ENCODE peak calls at places on chromosomes 3 and 15, in six cellular contexts. U, F, Y, B, A and M are unnamed samples.

GRCh38 chr3:197573048-197573767 is 17.4 kb upstream of the BDH1 start:
- DNase-seq in Y (no peak), F (no peak), A (no peak), B (no peak), U (no peak), M (no peak)

GRCh38 chr3:150384517-150385212 is 23.4 kb upstream of the TSC22D2 start:
- DNase-seq in U (no peak), A (peak), Y (peak), F (peak), B (no peak), M (no peak)

GRCh38 chr3:51710631-51711351 is 3.9 kb downstream of the GRM2 start:
- DNase-seq in A (no peak), U (no peak), F (no peak), Y (peak), B (peak), M (no peak)

GRCh38 chr15:73273181-73274002 is 95.4 kb downstream of the HCN4 start:
- DNase-seq in F (peak), A (peak), Y (peak), U (peak), B (peak), M (peak)

GRCh38 chr3:18712713-18713575 is 287.8 kb upstream of the SATB1 start:
- DNase-seq in B (no peak), Y (no peak), F (no peak), A (no peak), U (no peak), M (no peak)

GRCh38 chr3:67602816-67603215 is 51.6 kb downstream of the SUCLG2 start:
- DNase-seq in B (no peak), F (no peak), U (no peak), Y (no peak), A (no peak), M (no peak)

GRCh38 chr3:177932346-177932745 is 603.9 kb upstream of the KCNMB2 start:
- DNase-seq in Y (no peak), U (no peak), A (no peak), F (no peak), B (no peak), M (peak)

GRCh38 chr3:46490338-46491084 is 7.3 kb upstream of the RTP3 start:
- DNase-seq in A (no peak), F (no peak), U (peak), Y (no peak), B (no peak), M (peak)

GRCh38 chr15:67066041-67067021 is 929 bp downstream of the SMAD3 start:
- DNase-seq in B (peak), A (no peak), Y (peak), U (no peak), F (no peak), M (no peak)

GRCh38 chr3:160544837-160545236 is 20.5 kb downstream of the KPNA4 start:
- DNase-seq in F (peak), A (no peak), U (peak), B (no peak), Y (no peak), M (peak)

GRCh38 chr15:100537326-100537725 is 8.6 kb upstream of the CERS3 start:
- DNase-seq in F (no peak), A (no peak), Y (no peak), U (no peak), B (no peak), M (no peak)

GRCh38 chr3:143885803-143886427 is 37.6 kb upstream of the SLC9A9 start:
- DNase-seq in B (peak), Y (peak), A (peak), U (no peak), F (peak), M (peak)

GRCh38 chr3:58749948-58750347 is 83.4 kb upstream of the FAM3D start:
- DNase-seq in B (no peak), F (no peak), U (no peak), Y (no peak), A (no peak), M (no peak)

GRCh38 chr3:66101901-66102300 is 63.2 kb upstream of the MAGI1 start:
- DNase-seq in B (no peak), U (no peak), A (no peak), F (no peak), Y (no peak), M (no peak)

DNA sequence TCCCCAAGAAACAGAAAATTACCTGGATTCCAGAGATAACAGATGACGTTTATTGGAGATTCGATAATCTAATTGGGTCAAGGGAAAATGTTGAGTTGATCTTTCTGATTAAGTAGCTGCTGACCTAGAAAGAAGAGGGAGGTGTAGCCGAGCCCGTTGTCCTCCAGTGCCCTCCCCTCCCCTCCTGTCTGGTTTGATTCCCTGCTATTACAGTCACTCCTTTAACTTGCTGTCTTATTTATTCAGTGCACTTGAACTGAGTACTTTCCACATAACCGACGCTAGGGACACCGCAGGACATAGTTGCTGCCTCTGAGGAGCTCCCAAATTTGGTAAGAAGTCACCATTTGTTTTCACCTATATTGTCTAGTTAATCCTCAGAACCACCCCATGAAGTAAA is 103.7 kb downstream of the AQP9 start:
- DNase-seq in A (no peak), Y (peak), U (no peak), F (no peak), B (no peak), M (no peak)
- TF ChIP-seq CTCF in A (no peak), Y (no peak), U (no peak), F (peak), B (no peak), M (peak)

GRCh38 chr3:129661766-129662165 is 55.3 kb upstream of the PLXND1 start:
- DNase-seq in A (no peak), U (no peak), B (no peak), F (no peak), Y (no peak), M (no peak)
- H3K4me3 ChIP-seq in A (no peak), U (no peak), B (no peak), F (no peak), Y (no peak), M (no peak)

GRCh38 chr3:138942271-138942670 is 4.7 kb downstream of the FOXL2 start:
- DNase-seq in A (no peak), B (no peak), Y (no peak), F (no peak), U (no peak), M (no peak)

GRCh38 chr3:138943724-138944131 is 3.2 kb downstream of the FOXL2 start:
- DNase-seq in A (no peak), U (no peak), F (peak), B (no peak), Y (no peak), M (peak)

GRCh38 chr3:138944136-138944658 is 2.7 kb downstream of the FOXL2 start:
- DNase-seq in F (peak), A (no peak), B (no peak), U (no peak), Y (no peak), M (peak)

GRCh38 chr3:138941259-138941885 is 5.6 kb downstream of the FOXL2 start:
- DNase-seq in Y (peak), A (peak), F (peak), B (peak), U (no peak), M (peak)

DNA sequence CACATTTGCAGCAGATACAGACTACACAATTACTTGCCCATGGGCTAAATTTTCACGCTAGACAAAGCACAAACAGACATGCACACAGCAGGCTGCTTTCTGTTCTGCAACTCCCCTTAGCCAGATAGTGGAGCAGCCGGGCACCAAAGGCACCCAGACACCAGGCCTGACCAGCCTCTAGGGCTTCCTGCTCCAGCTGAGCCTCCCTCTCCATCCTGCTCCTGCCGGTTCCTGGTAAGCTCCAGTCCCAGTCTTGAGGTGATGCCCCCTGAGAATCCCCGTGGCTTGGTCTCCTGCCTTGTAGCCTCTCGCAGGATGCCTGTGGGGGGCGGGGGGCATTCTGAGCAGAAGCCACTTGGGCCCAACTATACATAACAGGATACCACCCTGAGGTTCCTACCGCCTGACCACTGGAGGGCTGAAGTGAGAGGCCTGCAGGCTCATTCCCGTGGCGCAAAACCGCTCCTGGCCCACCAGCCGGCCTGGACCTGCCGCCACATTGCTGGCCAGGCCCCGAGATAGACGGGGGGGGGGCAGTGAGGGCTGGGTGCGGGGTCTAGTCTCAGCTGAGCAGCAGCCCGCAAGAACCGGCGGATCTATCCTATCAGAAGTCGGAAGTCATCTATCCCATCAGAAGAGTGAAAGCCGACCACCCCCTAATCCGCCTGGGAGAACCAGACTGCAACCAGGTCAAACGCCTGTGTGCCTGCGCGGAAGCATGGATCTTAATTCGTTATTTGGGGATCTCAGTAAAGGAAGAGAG is 3.9 kb downstream of the FOXL2 start:
- DNase-seq in F (no peak), A (no peak), U (no peak), B (no peak), Y (no peak), M (no peak)
- TF ChIP-seq CTCF in F (peak), A (no peak), U (no peak), B (no peak), Y (no peak), M (no peak)

GRCh38 chr3:32684800-32685603 is at the start of gene CNOT10:
- DNase-seq in B (peak), U (peak), A (peak), F (peak), Y (peak), M (peak)

GRCh38 chr3:32685604-32686185 is 707 bp downstream of the CNOT10 start:
- DNase-seq in U (no peak), Y (no peak), B (no peak), F (peak), A (no peak), M (peak)

GRCh38 chr3:32681811-32682210 is 3.2 kb upstream of the CNOT10 start:
- DNase-seq in F (no peak), A (peak), Y (no peak), B (no peak), U (no peak), M (no peak)

GRCh38 chr3:32684029-32684799 is 774 bp upstream of the CNOT10 start:
- DNase-seq in Y (no peak), F (no peak), A (no peak), U (no peak), B (no peak), M (no peak)

GRCh38 chr3:32686713-32687112 is 1.7 kb downstream of the CNOT10 start:
- DNase-seq in Y (no peak), U (no peak), F (no peak), A (no peak), B (no peak), M (no peak)
- H3K4me3 ChIP-seq in Y (peak), U (no peak), F (no peak), A (no peak), B (no peak), M (peak)

GRCh38 chr3:44066806-44067205 is 174.9 kb upstream of the TOPAZ1 start:
- DNase-seq in B (no peak), A (no peak), U (no peak), F (no peak), Y (no peak), M (no peak)
- TF ChIP-seq CTCF in B (no peak), A (no peak), U (no peak), F (no peak), Y (no peak), M (no peak)

GRCh38 chr3:28575100-28575747 is 226.6 kb upstream of the AZI2 start:
- DNase-seq in B (peak), A (peak), Y (peak), F (no peak), U (peak), M (no peak)
- H3K4me3 ChIP-seq in B (no peak), A (peak), Y (peak), F (peak), U (peak), M (peak)

GRCh38 chr15:91862891-91863520 is 9.5 kb downstream of the SLCO3A1 start:
- DNase-seq in U (no peak), F (no peak), Y (no peak), A (no peak), B (no peak), M (no peak)
- TF ChIP-seq CTCF in U (no peak), F (no peak), Y (no peak), A (no peak), B (no peak), M (no peak)

GRCh38 chr3:50245831-50246516 is 10.0 kb downstream of the GNAI2 start:
- DNase-seq in B (peak), F (peak), U (no peak), Y (peak), A (peak), M (peak)

GRCh38 chr3:50242778-50243551 is 7.0 kb downstream of the GNAI2 start:
- DNase-seq in B (no peak), Y (no peak), A (no peak), U (peak), F (peak), M (peak)

GRCh38 chr3:50243552-50243895 is 7.5 kb downstream of the GNAI2 start:
- DNase-seq in F (no peak), Y (no peak), B (no peak), A (no peak), U (no peak), M (no peak)

GRCh38 chr3:50246517-50246954 is 10.5 kb downstream of the GNAI2 start:
- DNase-seq in U (peak), B (no peak), Y (no peak), F (peak), A (peak), M (peak)

DNA sequence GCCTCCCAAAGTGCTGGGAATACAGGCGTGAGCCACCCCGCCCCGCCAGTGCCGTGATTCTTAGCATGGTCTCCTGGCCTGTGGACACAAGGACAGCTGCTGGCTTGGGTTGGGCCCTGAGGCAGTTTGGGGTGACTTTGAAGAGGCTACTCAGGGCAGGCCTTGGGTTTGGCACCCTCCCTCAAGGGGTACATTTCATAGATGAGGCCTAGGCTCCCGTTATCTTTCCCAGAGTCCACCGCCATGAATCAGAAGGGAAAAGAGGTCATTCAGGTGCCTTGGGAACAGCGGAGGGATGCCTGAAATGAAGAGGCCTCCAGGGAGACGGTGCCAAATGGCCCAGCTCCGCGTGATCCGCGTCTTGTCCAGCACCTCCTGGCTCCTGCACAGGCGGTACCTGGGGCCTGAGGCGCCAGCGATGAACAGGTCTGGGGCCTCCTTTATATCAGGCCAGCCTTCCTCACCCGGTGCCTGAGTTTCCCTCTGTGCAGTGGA is 9.3 kb downstream of the GNAI2 start:
- DNase-seq in F (no peak), Y (no peak), U (no peak), B (no peak), A (no peak), M (no peak)
- H3K4me3 ChIP-seq in F (peak), Y (no peak), U (no peak), B (no peak), A (no peak), M (peak)